ENCODE peak calls at places on chromosome 21, in six cellular contexts. A is endothelial cell of umbilical vein, M is tibial artery, B is HepG2, H is heart right ventricle, X is fibroblast of lung. U is an unnamed sample.

GRCh38 chr21:20272791-20273362 is 725.3 kb upstream of the NCAM2 start:
- DNase-seq in A (no peak), M (no peak), B (no peak), H (no peak), X (no peak), U (no peak)

GRCh38 chr21:34974162-34974981 is 74.7 kb downstream of the RUNX1 start:
- DNase-seq in A (no peak), M (no peak), B (peak), H (no peak), X (no peak), U (no peak)

GRCh38 chr21:43340491-43341348 is 86.2 kb downstream of the SIK1 start:
- DNase-seq in A (peak), M (no peak), B (no peak), H (no peak), X (peak), U (no peak)

GRCh38 chr21:33401617-33401967 is 1.6 kb upstream of the IFNGR2 start:
- DNase-seq in A (no peak), M (no peak), B (no peak), H (no peak), X (no peak), U (no peak)

GRCh38 chr21:34198232-34199120 is 125.1 kb downstream of the MRPS6 start:
- DNase-seq in A (no peak), M (no peak), B (no peak), H (no peak), X (no peak), U (no peak)

GRCh38 chr21:42163511-42163863 is 55.5 kb upstream of the ABCG1 start:
- DNase-seq in A (no peak), M (no peak), B (no peak), H (no peak), X (no peak), U (peak)

GRCh38 chr21:22355949-22356348 is 1357.7 kb downstream of the NCAM2 start:
- DNase-seq in A (no peak), M (no peak), B (no peak), H (no peak), X (no peak), U (no peak)

GRCh38 chr21:41883582-41883981 is 4.4 kb upstream of the PRDM15 start:
- DNase-seq in A (no peak), M (no peak), B (no peak), H (no peak), X (peak), U (no peak)

GRCh38 chr21:26079376-26079775 is 91.2 kb downstream of the APP start:
- DNase-seq in A (no peak), M (no peak), B (no peak), H (no peak), X (peak), U (no peak)
- H3K4me3 ChIP-seq in A (no peak), M (no peak), B (no peak), H (no peak), X (no peak), U (no peak)

GRCh38 chr21:37656899-37657298 is 259.4 kb downstream of the KCNJ6 start:
- DNase-seq in A (no peak), M (no peak), B (no peak), H (no peak), X (no peak), U (no peak)

GRCh38 chr21:37655601-37656300 is 260.5 kb downstream of the KCNJ6 start:
- DNase-seq in A (no peak), M (no peak), B (no peak), H (no peak), X (no peak), U (no peak)

GRCh38 chr21:37658121-37658993 is 257.9 kb downstream of the KCNJ6 start:
- DNase-seq in A (no peak), M (no peak), B (no peak), H (no peak), X (no peak), U (no peak)

GRCh38 chr21:37653201-37653600 is 263.1 kb downstream of the KCNJ6 start:
- DNase-seq in A (no peak), M (no peak), B (no peak), H (no peak), X (no peak), U (no peak)

GRCh38 chr21:37654596-37654995 is 261.7 kb downstream of the KCNJ6 start:
- DNase-seq in A (no peak), M (no peak), B (no peak), H (no peak), X (no peak), U (no peak)
- H3K27ac ChIP-seq in A (no peak), M (no peak), B (no peak), H (no peak), X (no peak), U (no peak)

GRCh38 chr21:36750579-36750959 is 51.7 kb downstream of the SIM2 start:
- DNase-seq in A (no peak), M (no peak), B (no peak), H (no peak), X (peak), U (no peak)

GRCh38 chr21:36749935-36750578 is 51.1 kb downstream of the SIM2 start:
- DNase-seq in A (no peak), M (no peak), B (no peak), H (no peak), X (peak), U (no peak)

GRCh38 chr21:36745459-36745858 is 46.5 kb downstream of the SIM2 start:
- DNase-seq in A (no peak), M (no peak), B (no peak), H (no peak), X (no peak), U (no peak)

GRCh38 chr21:36747114-36747814 is 48.3 kb downstream of the SIM2 start:
- DNase-seq in A (no peak), M (no peak), B (no peak), H (no peak), X (no peak), U (no peak)

DNA sequence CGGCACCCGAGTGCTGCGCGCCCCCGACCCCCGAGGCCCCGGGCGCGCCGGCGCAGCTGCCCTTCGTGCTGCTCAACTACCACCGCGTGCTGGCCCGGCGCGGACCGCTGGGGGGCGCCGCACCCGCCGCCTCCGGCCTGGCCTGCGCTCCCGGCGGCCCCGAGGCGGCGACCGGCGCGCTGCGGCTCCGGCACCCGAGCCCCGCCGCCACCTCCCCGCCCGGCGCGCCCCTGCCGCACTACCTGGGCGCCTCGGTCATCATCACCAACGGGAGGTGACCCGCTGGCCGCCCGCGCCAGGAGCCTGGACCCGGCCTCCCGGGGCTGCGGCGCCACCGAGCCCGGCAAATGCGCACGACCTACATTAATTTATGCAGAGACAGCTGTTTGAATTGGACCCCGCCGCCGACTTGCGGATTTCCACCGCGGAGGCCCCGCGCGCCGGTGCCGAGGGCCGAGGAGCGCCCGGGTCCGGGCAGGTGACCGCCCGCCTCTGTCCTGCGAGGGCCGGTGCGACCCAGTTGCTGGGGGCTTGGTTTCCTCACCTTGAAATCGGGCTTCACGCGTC is 49.0 kb downstream of the SIM2 start:
- DNase-seq in A (peak), M (no peak), B (peak), H (peak), X (peak), U (peak)
- TF ChIP-seq CTCF in A (peak), M (no peak), B (peak), H (no peak), X (no peak), U (no peak)

GRCh38 chr21:28832715-28833061 is 160.0 kb downstream of the LTN1 start:
- DNase-seq in A (no peak), M (no peak), B (no peak), H (no peak), X (no peak), U (no peak)

GRCh38 chr21:28834335-28835238 is 158.1 kb downstream of the LTN1 start:
- DNase-seq in A (no peak), M (no peak), B (no peak), H (no peak), X (no peak), U (no peak)

GRCh38 chr21:28833609-28834008 is 159.1 kb downstream of the LTN1 start:
- DNase-seq in A (no peak), M (no peak), B (no peak), H (no peak), X (no peak), U (no peak)

GRCh38 chr21:28833181-28833580 is 159.5 kb downstream of the LTN1 start:
- DNase-seq in A (no peak), M (no peak), B (no peak), H (no peak), X (no peak), U (no peak)

DNA sequence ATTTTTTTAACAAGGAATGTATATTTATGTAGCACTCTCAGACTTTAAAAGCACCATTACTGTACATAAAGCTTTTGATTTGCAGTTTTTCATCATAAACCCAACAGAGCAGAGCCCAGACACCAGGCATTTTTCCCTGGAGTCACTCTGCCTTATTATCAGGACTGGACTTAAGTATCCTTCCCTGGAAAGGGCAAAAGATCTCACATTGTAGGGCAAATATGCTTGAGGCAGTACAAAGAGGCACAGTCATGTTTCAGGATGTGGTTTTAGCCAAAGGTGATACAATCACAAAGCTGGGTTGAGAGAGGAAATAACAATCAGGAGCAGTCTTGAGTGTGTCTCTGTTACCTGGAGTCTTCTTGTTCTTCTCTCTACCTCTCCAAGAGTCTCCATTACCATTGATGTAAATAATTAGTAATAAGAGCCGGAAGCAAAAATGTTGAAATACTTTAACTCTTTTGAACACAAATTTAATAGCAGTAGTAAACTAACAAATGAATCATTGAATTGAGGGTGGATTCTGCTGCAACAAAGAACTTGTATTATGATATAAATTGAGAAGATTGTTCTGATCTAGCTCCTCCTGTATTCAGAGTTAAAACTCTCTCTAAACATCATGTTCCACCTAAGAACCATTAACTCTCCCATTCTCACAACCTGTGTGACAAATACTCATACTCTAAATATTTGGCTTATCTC is 160.5 kb downstream of the LTN1 start:
- DNase-seq in A (peak), M (no peak), B (peak), H (no peak), X (peak), U (no peak)
- H3K4me3 ChIP-seq in A (no peak), M (no peak), B (no peak), H (no peak), X (no peak), U (no peak)

GRCh38 chr21:45135868-45136267 is 61.5 kb downstream of the ADARB1 start:
- DNase-seq in A (no peak), M (peak), B (no peak), H (no peak), X (no peak), U (no peak)

GRCh38 chr21:45136500-45136899 is 62.1 kb downstream of the ADARB1 start:
- DNase-seq in A (no peak), M (peak), B (no peak), H (no peak), X (no peak), U (no peak)

GRCh38 chr21:45137612-45137937 is 63.2 kb downstream of the ADARB1 start:
- DNase-seq in A (no peak), M (no peak), B (no peak), H (no peak), X (no peak), U (no peak)

GRCh38 chr21:45138199-45139002 is 64.0 kb downstream of the ADARB1 start:
- DNase-seq in A (peak), M (peak), B (peak), H (peak), X (peak), U (no peak)

GRCh38 chr21:45136927-45137611 is 62.7 kb downstream of the ADARB1 start:
- DNase-seq in A (peak), M (peak), B (peak), H (peak), X (peak), U (peak)
- H3K27ac ChIP-seq in A (no peak), M (peak), B (no peak), H (no peak), X (no peak), U (no peak)

GRCh38 chr21:44378646-44379581 is 25.5 kb downstream of the TRPM2 start:
- DNase-seq in A (no peak), M (no peak), B (no peak), H (no peak), X (no peak), U (no peak)

GRCh38 chr21:44376606-44377005 is 23.2 kb downstream of the TRPM2 start:
- DNase-seq in A (no peak), M (peak), B (no peak), H (no peak), X (no peak), U (no peak)

GRCh38 chr21:44375686-44376320 is 22.4 kb downstream of the TRPM2 start:
- DNase-seq in A (no peak), M (peak), B (no peak), H (no peak), X (no peak), U (peak)

GRCh38 chr21:44377922-44378645 is 24.7 kb downstream of the TRPM2 start:
- DNase-seq in A (no peak), M (peak), B (no peak), H (no peak), X (no peak), U (no peak)

DNA sequence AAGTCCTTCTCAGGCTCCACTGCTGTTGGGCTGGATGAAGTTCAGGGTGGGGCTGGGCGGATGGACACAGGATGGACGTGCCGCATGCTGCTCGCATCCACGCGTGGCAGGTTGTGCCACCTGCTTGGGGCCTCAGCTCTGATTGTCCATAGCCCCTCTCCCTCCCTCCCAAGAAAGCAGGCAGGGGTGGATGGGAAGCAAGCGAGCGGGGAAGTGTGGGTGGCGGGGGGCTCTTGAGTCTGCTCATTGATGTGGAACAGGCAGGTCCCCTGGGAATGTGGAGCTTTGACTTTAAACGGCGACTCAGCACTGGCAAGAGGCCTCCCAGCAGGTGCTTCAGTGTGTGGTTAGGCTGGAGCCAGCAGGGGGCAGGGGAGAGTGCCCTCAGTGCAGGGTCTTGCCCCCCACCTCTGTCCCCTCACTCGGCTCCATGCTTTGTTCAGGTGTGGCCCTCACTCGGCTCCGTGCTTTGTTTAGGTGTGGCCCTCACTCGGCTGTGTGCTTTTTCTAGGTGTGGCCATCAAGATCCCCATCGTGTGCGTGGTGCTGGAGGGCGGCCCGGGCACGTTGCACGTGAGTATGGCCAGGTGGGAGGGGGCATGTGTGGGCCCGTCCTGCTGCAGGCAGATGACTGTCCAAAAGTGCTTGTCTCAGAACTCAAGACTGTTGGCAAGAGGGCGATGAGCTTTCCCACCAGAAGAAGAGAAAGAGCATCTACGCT is 23.9 kb downstream of the TRPM2 start:
- DNase-seq in A (no peak), M (peak), B (no peak), H (no peak), X (no peak), U (no peak)
- TF ChIP-seq CTCF in A (no peak), M (no peak), B (peak), H (peak), X (no peak), U (no peak)

DNA sequence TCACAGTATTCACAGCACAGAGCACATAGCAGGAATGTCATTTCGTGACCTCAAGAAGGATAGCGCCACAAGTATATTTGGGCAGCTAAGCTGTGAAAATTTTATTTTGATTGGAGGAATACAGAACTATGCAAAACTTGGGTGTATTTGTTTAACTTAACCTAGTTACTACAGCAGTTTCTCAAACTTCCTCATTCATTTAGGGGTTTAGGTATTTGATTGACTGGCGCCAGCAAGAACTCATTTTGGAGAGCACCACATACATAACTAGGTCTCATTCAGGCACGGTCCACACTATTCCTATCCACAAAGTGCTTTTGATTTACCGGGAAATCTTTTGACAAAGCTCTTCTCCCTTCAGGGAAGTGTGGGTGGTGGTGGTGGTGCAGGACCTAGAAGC is 155.1 kb upstream of the NRIP1 start:
- DNase-seq in A (no peak), M (no peak), B (no peak), H (no peak), X (no peak), U (no peak)
- H3K4me3 ChIP-seq in A (no peak), M (no peak), B (no peak), H (no peak), X (no peak), U (no peak)

DNA sequence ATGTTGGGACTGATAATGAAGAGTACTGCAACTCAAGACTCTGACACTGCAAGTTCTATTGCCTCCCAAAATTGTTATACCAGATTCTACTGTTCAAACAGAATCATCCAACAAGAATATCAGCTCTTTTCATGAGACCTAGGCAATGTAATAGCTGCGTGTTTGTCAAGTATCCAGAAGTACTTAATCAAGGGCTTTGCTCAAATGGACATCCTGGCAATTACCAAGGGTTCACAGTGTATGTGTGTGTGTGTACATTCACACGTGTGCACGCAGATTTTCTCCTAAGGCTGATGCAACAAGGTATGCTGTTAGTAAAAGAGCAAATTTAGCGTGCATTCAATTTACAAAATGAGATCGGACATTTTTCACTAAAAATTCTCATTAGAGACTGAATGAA is 174.6 kb downstream of the GABPA start:
- DNase-seq in A (no peak), M (no peak), B (no peak), H (no peak), X (no peak), U (no peak)
- H3K27ac ChIP-seq in A (no peak), M (no peak), B (no peak), H (no peak), X (no peak), U (peak)

DNA sequence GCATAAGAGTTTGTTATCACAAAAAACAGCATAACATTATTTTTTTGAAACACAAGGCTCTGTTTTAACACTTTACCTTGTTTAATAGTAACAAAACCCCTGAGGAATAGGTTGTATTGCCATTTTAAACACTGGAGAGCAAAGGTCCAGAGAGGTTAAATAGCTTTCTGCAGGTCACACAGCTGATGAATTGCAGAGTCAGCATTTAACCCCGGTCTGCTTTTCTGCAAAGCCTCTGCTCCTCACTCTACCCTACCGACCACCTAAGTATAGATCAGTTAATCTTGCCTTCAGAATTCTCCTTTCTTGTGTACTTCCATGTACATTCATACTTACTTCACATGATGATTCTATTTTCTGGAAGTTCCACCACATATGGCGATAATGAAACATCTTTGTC is 42.0 kb downstream of the KCNJ15 start:
- DNase-seq in A (no peak), M (no peak), B (no peak), H (no peak), X (no peak), U (no peak)
- TF ChIP-seq CTCF in A (no peak), M (no peak), B (no peak), H (no peak), X (no peak), U (no peak)